ENCODE peak calls at places on chromosomes 1 and 21, in five cellular contexts. P, V, D, Y and T are unnamed samples.

GRCh38 chr1:211381481-211382181 is 55.0 kb downstream of the TRAF5 start:
- DNase-seq in Y (no peak), P (no peak), D (no peak), V (peak; percentile 1), T (no peak)

GRCh38 chr21:35810431-35810970 is 249.8 kb downstream of the SETD4 start:
- DNase-seq in P (no peak), D (no peak), Y (no peak), V (no peak), T (no peak)

GRCh38 chr1:77639056-77639455 is 43.4 kb downstream of the ZZZ3 start:
- DNase-seq in Y (peak; percentile 49), P (peak; percentile 67), V (peak; percentile 62), D (peak; percentile 39), T (peak; percentile 15)

GRCh38 chr1:183633676-183634343 is 1.8 kb downstream of the ARPC5 start:
- DNase-seq in P (peak; percentile 84), V (peak; percentile 74), D (peak; percentile 92), Y (peak; percentile 77), T (peak; percentile 87)

GRCh38 chr1:70382682-70383081 is 28.2 kb upstream of the ANKRD13C start:
- DNase-seq in D (no peak), V (no peak), P (no peak), Y (no peak), T (no peak)

GRCh38 chr21:45108808-45109800 is 34.7 kb downstream of the ADARB1 start:
- DNase-seq in Y (no peak), P (no peak), D (no peak), V (no peak), T (no peak)

GRCh38 chr1:151825811-151826660 is 5.6 kb downstream of the RORC start:
- DNase-seq in D (no peak), P (no peak), V (no peak), Y (no peak), T (no peak)

GRCh38 chr1:116205941-116206679 is 94.9 kb downstream of the MAB21L3 start:
- DNase-seq in Y (no peak), V (no peak), P (no peak), D (no peak), T (no peak)

GRCh38 chr1:39154553-39155361 is 49.7 kb upstream of the MACF1 start:
- DNase-seq in D (peak; percentile 95), V (peak; percentile 62), Y (peak; percentile 78), P (peak; percentile 83), T (peak; percentile 95)

GRCh38 chr1:7824701-7825100 is 28.2 kb downstream of the UTS2 start:
- DNase-seq in V (no peak), Y (no peak), P (no peak), D (no peak), T (no peak)

GRCh38 chr1:2506007-2506860 is 20.2 kb downstream of the PANK4 start:
- DNase-seq in P (peak; percentile 37), Y (no peak), V (no peak), D (no peak), T (no peak)
- H3K4me2 ChIP-seq in P (no peak overlapping the region), Y (no peak overlapping the region), V (no peak overlapping the region), D (no peak overlapping the region), T (no peak overlapping the region)

DNA sequence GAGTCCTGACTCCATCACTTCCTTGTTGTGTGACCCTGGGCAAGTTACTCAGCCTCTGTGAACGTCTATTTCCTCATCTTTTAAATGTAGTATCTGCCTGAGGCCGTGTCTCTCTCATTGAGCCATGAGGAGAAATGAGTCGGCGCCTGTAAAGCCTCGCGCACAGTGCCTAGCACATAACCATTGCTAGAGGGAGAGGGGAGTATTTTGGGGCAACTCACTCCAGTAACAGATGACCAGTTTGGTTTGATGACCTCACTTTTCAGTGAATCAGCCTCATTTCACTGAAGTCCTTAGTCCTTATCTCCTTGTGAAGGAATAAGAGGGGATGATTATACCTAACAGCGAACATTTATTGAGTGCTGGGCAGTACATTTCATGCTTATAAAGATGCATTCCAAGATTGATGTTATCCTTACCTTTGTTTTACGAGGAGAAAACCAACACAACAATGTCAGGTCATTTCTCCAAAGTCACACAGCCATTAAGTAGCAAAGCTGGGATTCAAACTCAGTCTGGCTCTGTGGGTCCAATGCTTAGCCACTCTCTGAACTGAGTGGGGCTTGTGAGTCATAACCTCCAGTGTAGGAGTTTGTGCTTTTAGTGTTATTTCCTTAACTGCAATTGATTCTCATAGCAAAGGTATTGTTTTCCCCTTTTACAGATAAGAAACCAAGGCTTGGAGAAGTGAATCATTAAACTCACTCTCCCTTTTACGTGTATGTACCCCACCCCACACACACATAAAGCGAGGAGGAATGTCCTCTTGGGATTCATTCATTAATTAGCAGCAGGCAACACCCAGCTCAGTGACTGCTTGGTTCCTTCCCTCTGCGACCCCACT is 25.9 kb downstream of the KCNC4 start:
- DNase-seq in P (peak; percentile 98), D (peak; percentile 85), Y (peak; percentile 92), V (peak; percentile 88), T (peak; percentile 84)
- H3K4me2 ChIP-seq in P (peak overlapping the region; percentile 61), D (no peak overlapping the region), Y (peak overlapping the region; percentile 40), V (peak overlapping the region; percentile 59), T (peak overlapping the region; percentile 43)

DNA sequence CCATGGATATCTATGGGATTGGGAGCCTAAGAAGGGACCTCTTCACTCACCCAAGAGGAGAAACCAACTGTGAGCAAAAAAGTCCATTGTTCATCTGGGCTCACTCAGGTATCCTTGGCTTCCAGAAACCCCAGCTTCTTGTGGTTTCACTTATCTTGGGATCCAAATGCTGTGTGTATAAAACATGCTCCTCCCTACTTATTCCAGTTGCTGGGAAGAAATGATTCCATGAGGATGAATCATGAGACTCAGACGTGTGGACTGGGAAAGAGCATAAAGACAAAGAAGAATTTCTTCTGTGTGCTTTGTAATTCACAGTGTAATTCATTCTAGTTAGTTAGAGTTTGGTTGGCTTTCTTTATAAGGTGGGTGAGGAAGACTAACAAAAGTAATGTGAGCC is 283.7 kb downstream of the ZNF648 start:
- DNase-seq in V (no peak), D (peak; percentile 72), P (no peak), Y (peak; percentile 57), T (peak; percentile 60)
- H3K4me2 ChIP-seq in V (no peak overlapping the region), D (no peak overlapping the region), P (no peak overlapping the region), Y (peak overlapping the region; percentile 32), T (peak overlapping the region; percentile 57)

GRCh38 chr1:99173282-99173681 is 91.0 kb upstream of the PLPPR4 start:
- DNase-seq in V (no peak), P (peak; percentile 50), Y (no peak), D (peak; percentile 48), T (peak; percentile 29)
- H3K4me2 ChIP-seq in V (no peak overlapping the region), P (no peak overlapping the region), Y (no peak overlapping the region), D (no peak overlapping the region), T (no peak overlapping the region)

GRCh38 chr1:10060311-10061100 is 27.7 kb downstream of the UBE4B start:
- DNase-seq in P (no peak), Y (no peak), D (no peak), V (no peak), T (no peak)

GRCh38 chr1:10059329-10059691 is 26.6 kb downstream of the UBE4B start:
- DNase-seq in V (no peak), Y (no peak), D (no peak), P (no peak), T (no peak)

GRCh38 chr1:10056599-10056987 is 23.8 kb downstream of the UBE4B start:
- DNase-seq in Y (no peak), P (no peak), D (no peak), V (no peak), T (no peak)

GRCh38 chr1:10057305-10057704 is 24.5 kb downstream of the UBE4B start:
- DNase-seq in D (peak; percentile 70), V (no peak), Y (no peak), P (peak; percentile 76), T (peak; percentile 58)

GRCh38 chr1:10057744-10058294 is 25.1 kb downstream of the UBE4B start:
- DNase-seq in V (no peak), D (peak; percentile 11), Y (no peak), P (no peak), T (no peak)
- H3K4me2 ChIP-seq in V (no peak overlapping the region), D (no peak overlapping the region), Y (no peak overlapping the region), P (no peak overlapping the region), T (peak overlapping the region; percentile 35)

GRCh38 chr1:16440480-16441311 is at the start of gene NECAP2:
- DNase-seq in P (peak; percentile 96), Y (peak; percentile 80), V (peak; percentile 93), D (peak; percentile 89), T (peak; percentile 78)

GRCh38 chr1:16443975-16444745 is 3.6 kb downstream of the NECAP2 start:
- DNase-seq in D (no peak), V (no peak), Y (no peak), P (no peak), T (no peak)

GRCh38 chr1:16442941-16443340 is 2.4 kb downstream of the NECAP2 start:
- DNase-seq in D (no peak), Y (no peak), P (no peak), V (no peak), T (no peak)

GRCh38 chr1:16441312-16441641 is 753 bp downstream of the NECAP2 start:
- DNase-seq in D (peak; percentile 15), V (peak; percentile 39), Y (no peak), P (peak; percentile 53), T (peak; percentile 10)

DNA sequence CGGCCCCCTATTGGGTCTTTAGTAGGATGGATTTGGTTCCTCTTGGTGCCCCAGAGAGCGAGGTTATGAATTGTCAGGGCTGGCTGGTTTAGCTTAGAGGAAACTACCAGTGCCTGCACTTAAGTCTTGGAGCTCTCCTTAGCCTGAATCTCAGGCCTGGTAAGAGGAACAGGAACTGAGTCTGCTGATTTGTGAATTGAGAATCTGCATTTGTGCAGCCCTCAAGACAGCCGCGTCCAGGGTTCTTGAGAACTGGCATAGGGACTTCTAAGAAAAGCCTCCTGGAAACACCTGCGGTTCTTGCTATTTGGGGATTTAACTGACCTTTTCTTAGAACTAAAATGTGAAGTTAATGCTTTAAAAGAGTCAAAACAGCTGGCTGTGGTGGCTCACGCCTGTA is 1.7 kb downstream of the NECAP2 start:
- DNase-seq in P (no peak), D (no peak), Y (no peak), V (no peak), T (no peak)
- H3K4me2 ChIP-seq in P (no peak overlapping the region), D (no peak overlapping the region), Y (no peak overlapping the region), V (no peak overlapping the region), T (peak overlapping the region; percentile 88)